ENCODE peak calls at places on chromosomes 1 and 21, in eight cellular contexts. One of them, this sample, is unnamed.

GRCh38 chr1:87104140-87104539 is 189.7 kb downstream of the HS2ST1 start:
- DNase-seq in testis: no peak
- DNase-seq in suprapubic skin: no peak
- DNase-seq in spleen: no peak
- DNase-seq in IMR-90: no peak
- DNase-seq in breast epithelium: no peak
- DNase-seq in A549: no peak
- DNase-seq in ovary: no peak
- DNase-seq in this sample: no peak

GRCh38 chr1:43056981-43057391 is 98.3 kb upstream of the SLC2A1 start:
- DNase-seq in spleen: no peak
- DNase-seq in A549: no peak
- DNase-seq in suprapubic skin: no peak
- DNase-seq in ovary: no peak
- DNase-seq in testis: no peak
- DNase-seq in IMR-90: peak
- DNase-seq in breast epithelium: no peak
- DNase-seq in this sample: no peak

GRCh38 chr1:244049969-244050834 is 881 bp upstream of the ZBTB18 start:
- DNase-seq in suprapubic skin: no peak
- DNase-seq in IMR-90: no peak
- DNase-seq in A549: no peak
- DNase-seq in testis: peak
- DNase-seq in breast epithelium: no peak
- DNase-seq in spleen: peak
- DNase-seq in ovary: peak
- DNase-seq in this sample: peak

GRCh38 chr1:202623075-202623474 is 87.2 kb downstream of the SYT2 start:
- DNase-seq in ovary: peak
- DNase-seq in A549: no peak
- DNase-seq in testis: peak
- DNase-seq in IMR-90: peak
- DNase-seq in breast epithelium: no peak
- DNase-seq in spleen: peak
- DNase-seq in suprapubic skin: no peak
- DNase-seq in this sample: no peak

GRCh38 chr1:97164276-97164639 is 442.7 kb downstream of the PTBP2 start:
- DNase-seq in IMR-90: no peak
- DNase-seq in ovary: no peak
- DNase-seq in suprapubic skin: no peak
- DNase-seq in spleen: no peak
- DNase-seq in breast epithelium: no peak
- DNase-seq in A549: no peak
- DNase-seq in testis: no peak
- DNase-seq in this sample: no peak

GRCh38 chr1:18770799-18771198 is 88.7 kb downstream of the TAS1R2 start:
- DNase-seq in A549: no peak
- DNase-seq in ovary: no peak
- DNase-seq in testis: no peak
- DNase-seq in suprapubic skin: no peak
- DNase-seq in breast epithelium: no peak
- DNase-seq in IMR-90: no peak
- DNase-seq in spleen: no peak
- DNase-seq in this sample: no peak

GRCh38 chr1:26327956-26328362 is 10.2 kb downstream of the CD52 start:
- DNase-seq in ovary: no peak
- DNase-seq in A549: no peak
- DNase-seq in suprapubic skin: no peak
- DNase-seq in breast epithelium: no peak
- DNase-seq in IMR-90: no peak
- DNase-seq in spleen: no peak
- DNase-seq in testis: no peak
- DNase-seq in this sample: no peak

GRCh38 chr1:24384251-24385090 is 29.1 kb downstream of the STPG1 start:
- DNase-seq in IMR-90: peak
- DNase-seq in suprapubic skin: peak
- DNase-seq in A549: no peak
- DNase-seq in testis: no peak
- DNase-seq in spleen: peak
- DNase-seq in breast epithelium: no peak
- DNase-seq in ovary: no peak
- DNase-seq in this sample: no peak

GRCh38 chr1:202113690-202114300 is 8.9 kb upstream of the GPR37L1 start:
- DNase-seq in spleen: no peak
- DNase-seq in IMR-90: no peak
- DNase-seq in breast epithelium: no peak
- DNase-seq in testis: no peak
- DNase-seq in A549: no peak
- DNase-seq in ovary: no peak
- DNase-seq in suprapubic skin: no peak
- DNase-seq in this sample: no peak

GRCh38 chr1:226132731-226133503 is 53.6 kb downstream of the ACBD3 start:
- DNase-seq in breast epithelium: peak
- DNase-seq in IMR-90: no peak
- DNase-seq in testis: peak
- DNase-seq in spleen: peak
- DNase-seq in A549: no peak
- DNase-seq in suprapubic skin: no peak
- DNase-seq in ovary: no peak
- DNase-seq in this sample: no peak

GRCh38 chr21:43877936-43878575 is 13.0 kb downstream of the AGPAT3 start:
- DNase-seq in spleen: peak
- DNase-seq in ovary: no peak
- DNase-seq in A549: no peak
- DNase-seq in IMR-90: no peak
- DNase-seq in suprapubic skin: no peak
- DNase-seq in testis: no peak
- DNase-seq in breast epithelium: no peak
- DNase-seq in this sample: no peak

GRCh38 chr1:46221749-46222148 is 18.6 kb downstream of the LURAP1 start:
- DNase-seq in testis: peak
- DNase-seq in breast epithelium: no peak
- DNase-seq in spleen: no peak
- DNase-seq in ovary: no peak
- DNase-seq in suprapubic skin: no peak
- DNase-seq in A549: no peak
- DNase-seq in IMR-90: no peak
- DNase-seq in this sample: peak

GRCh38 chr1:204904228-204904810 is 33.7 kb downstream of the NFASC start:
- DNase-seq in breast epithelium: no peak
- DNase-seq in testis: no peak
- DNase-seq in spleen: no peak
- DNase-seq in A549: no peak
- DNase-seq in ovary: no peak
- DNase-seq in suprapubic skin: no peak
- DNase-seq in IMR-90: no peak
- DNase-seq in this sample: no peak

GRCh38 chr1:234707641-234708040 is 97.7 kb upstream of the IRF2BP2 start:
- DNase-seq in breast epithelium: peak
- DNase-seq in testis: peak
- DNase-seq in ovary: no peak
- DNase-seq in suprapubic skin: no peak
- DNase-seq in spleen: no peak
- DNase-seq in IMR-90: peak
- DNase-seq in A549: no peak
- DNase-seq in this sample: no peak

GRCh38 chr21:30718239-30718909 is at the start of gene KRTAP21-3:
- DNase-seq in suprapubic skin: no peak
- DNase-seq in testis: no peak
- DNase-seq in ovary: no peak
- DNase-seq in A549: no peak
- DNase-seq in breast epithelium: no peak
- DNase-seq in spleen: no peak
- DNase-seq in IMR-90: no peak
- DNase-seq in this sample: no peak

GRCh38 chr1:226912587-226913176 is 27.4 kb upstream of the COQ8A start:
- DNase-seq in ovary: peak
- DNase-seq in breast epithelium: no peak
- DNase-seq in testis: peak
- DNase-seq in suprapubic skin: no peak
- DNase-seq in IMR-90: peak
- DNase-seq in spleen: peak
- DNase-seq in A549: peak
- DNase-seq in this sample: peak

GRCh38 chr1:64472805-64473204 is 2.9 kb downstream of the CACHD1 start:
- DNase-seq in suprapubic skin: no peak
- DNase-seq in A549: no peak
- DNase-seq in breast epithelium: no peak
- DNase-seq in spleen: no peak
- DNase-seq in IMR-90: no peak
- DNase-seq in testis: no peak
- DNase-seq in ovary: no peak
- DNase-seq in this sample: no peak

GRCh38 chr21:45016031-45016430 is 58.3 kb upstream of the ADARB1 start:
- DNase-seq in suprapubic skin: peak
- DNase-seq in IMR-90: no peak
- DNase-seq in spleen: peak
- DNase-seq in A549: no peak
- DNase-seq in ovary: no peak
- DNase-seq in testis: no peak
- DNase-seq in breast epithelium: no peak
- DNase-seq in this sample: peak

GRCh38 chr1:145997156-145998023 is 1.0 kb upstream of the TXNIP start:
- DNase-seq in testis: peak
- DNase-seq in ovary: peak
- DNase-seq in spleen: peak
- DNase-seq in IMR-90: no peak
- DNase-seq in A549: no peak
- DNase-seq in breast epithelium: no peak
- DNase-seq in suprapubic skin: peak
- DNase-seq in this sample: no peak

GRCh38 chr1:212608956-212609700 is 567 bp downstream of the ATF3 start:
- DNase-seq in IMR-90: no peak
- DNase-seq in suprapubic skin: peak
- DNase-seq in spleen: peak
- DNase-seq in testis: peak
- DNase-seq in ovary: peak
- DNase-seq in A549: peak
- DNase-seq in breast epithelium: peak
- DNase-seq in this sample: peak

GRCh38 chr1:12275370-12275769 is 45.5 kb downstream of the VPS13D start:
- DNase-seq in testis: peak
- DNase-seq in spleen: no peak
- DNase-seq in ovary: peak
- DNase-seq in suprapubic skin: no peak
- DNase-seq in breast epithelium: no peak
- DNase-seq in A549: peak
- DNase-seq in IMR-90: no peak
- DNase-seq in this sample: peak

GRCh38 chr21:42514883-42515228 is 1.2 kb downstream of the SLC37A1 start:
- DNase-seq in A549: no peak
- DNase-seq in testis: no peak
- DNase-seq in spleen: no peak
- DNase-seq in IMR-90: no peak
- DNase-seq in breast epithelium: no peak
- DNase-seq in ovary: no peak
- DNase-seq in suprapubic skin: no peak
- DNase-seq in this sample: no peak
- H3K4me3 ChIP-seq in A549: peak
- H3K4me3 ChIP-seq in testis: peak
- H3K4me3 ChIP-seq in spleen: peak
- H3K4me3 ChIP-seq in IMR-90: no peak
- H3K4me3 ChIP-seq in breast epithelium: peak
- H3K4me3 ChIP-seq in ovary: peak
- H3K4me3 ChIP-seq in suprapubic skin: peak
- H3K4me3 ChIP-seq in this sample: peak

DNA sequence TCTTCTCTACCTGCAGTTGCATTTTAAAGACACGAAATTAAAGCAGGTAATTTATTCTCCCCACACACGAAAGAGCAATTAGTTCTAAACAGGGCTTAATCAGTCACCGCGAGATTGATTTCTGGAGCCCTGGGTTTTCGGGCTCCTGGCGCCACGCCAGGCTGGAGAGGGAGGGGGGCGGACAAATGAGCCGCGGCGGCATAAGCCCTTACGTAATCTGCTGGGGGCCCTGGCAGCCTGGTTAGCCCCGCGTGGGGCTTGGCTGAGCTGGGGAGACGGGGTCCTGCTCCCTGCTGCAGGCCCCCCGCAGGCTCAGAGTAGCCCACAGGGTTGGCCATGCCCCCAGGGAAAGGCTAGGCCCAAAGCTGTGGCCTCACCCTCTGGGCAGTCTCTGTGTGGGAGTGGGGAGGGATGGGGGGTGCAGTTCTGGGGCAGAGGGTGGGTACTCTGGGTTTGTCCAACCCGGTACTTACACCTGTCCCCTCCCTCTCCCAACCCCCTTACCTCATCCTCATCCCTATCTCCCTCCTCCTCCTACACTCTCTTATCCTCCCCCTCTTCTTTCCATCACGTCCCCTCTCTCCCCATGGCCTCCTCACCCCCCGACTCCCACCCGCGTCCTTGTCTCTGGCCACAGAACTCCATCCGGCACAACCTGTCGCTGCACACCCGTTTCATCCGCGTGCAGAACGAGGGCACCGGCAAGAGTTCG is 19.9 kb downstream of the FOXO6 start:
- DNase-seq in ovary: peak
- DNase-seq in suprapubic skin: no peak
- DNase-seq in breast epithelium: no peak
- DNase-seq in A549: no peak
- DNase-seq in spleen: no peak
- DNase-seq in testis: peak
- DNase-seq in IMR-90: no peak
- DNase-seq in this sample: peak
- TF ChIP-seq POLR2A in ovary: peak
- TF ChIP-seq POLR2A in suprapubic skin: no peak
- TF ChIP-seq POLR2A in breast epithelium: no peak
- TF ChIP-seq POLR2A in A549: no peak
- TF ChIP-seq POLR2A in spleen: no peak
- TF ChIP-seq POLR2A in testis: no peak
- TF ChIP-seq POLR2A in IMR-90: no peak
- TF ChIP-seq POLR2A in this sample: no peak

GRCh38 chr1:219066631-219067349 is 106.9 kb upstream of the LYPLAL1 start:
- DNase-seq in suprapubic skin: no peak
- DNase-seq in testis: no peak
- DNase-seq in A549: peak
- DNase-seq in breast epithelium: no peak
- DNase-seq in ovary: no peak
- DNase-seq in spleen: no peak
- DNase-seq in IMR-90: peak
- DNase-seq in this sample: no peak
- TF ChIP-seq CTCF in suprapubic skin: peak
- TF ChIP-seq CTCF in testis: peak
- TF ChIP-seq CTCF in A549: peak
- TF ChIP-seq CTCF in breast epithelium: peak
- TF ChIP-seq CTCF in ovary: no peak
- TF ChIP-seq CTCF in spleen: no peak
- TF ChIP-seq CTCF in IMR-90: peak
- TF ChIP-seq CTCF in this sample: peak

DNA sequence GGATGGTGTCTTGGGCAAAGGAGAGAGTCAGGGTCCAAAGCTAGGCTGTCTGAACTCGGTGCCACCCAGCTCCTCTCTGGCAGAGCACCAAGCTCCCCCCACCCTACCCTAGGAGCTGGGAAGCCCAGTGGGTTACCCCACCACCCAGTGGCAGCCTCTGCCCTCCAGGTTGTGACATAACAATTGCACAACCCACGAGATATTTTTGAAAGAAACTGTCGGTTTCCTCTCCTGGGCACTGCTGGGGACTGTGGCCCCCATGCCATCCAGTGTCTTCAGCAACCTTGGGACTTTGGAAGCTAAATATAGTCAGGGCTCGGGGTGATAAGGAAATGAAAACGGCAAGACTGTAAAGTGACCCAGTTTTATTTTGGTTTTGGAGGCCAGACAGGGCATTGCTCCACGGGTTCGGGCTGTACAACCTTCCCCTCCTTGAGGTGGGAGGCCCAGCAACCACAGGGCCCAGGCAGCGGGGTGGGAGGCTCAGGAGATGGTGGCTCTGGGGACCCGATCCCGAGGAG is 1.4 kb downstream of the CITED4 start:
- DNase-seq in ovary: peak
- DNase-seq in spleen: peak
- DNase-seq in testis: no peak
- DNase-seq in A549: no peak
- DNase-seq in IMR-90: no peak
- DNase-seq in suprapubic skin: no peak
- DNase-seq in breast epithelium: no peak
- DNase-seq in this sample: peak
- H3K4me3 ChIP-seq in ovary: peak
- H3K4me3 ChIP-seq in spleen: peak
- H3K4me3 ChIP-seq in testis: peak
- H3K4me3 ChIP-seq in A549: peak
- H3K4me3 ChIP-seq in IMR-90: no peak
- H3K4me3 ChIP-seq in suprapubic skin: peak
- H3K4me3 ChIP-seq in breast epithelium: peak
- H3K4me3 ChIP-seq in this sample: peak

This sample was measured in adrenal gland.